ENCODE peak calls at places on chromosomes 2 and 18, in five cellular contexts. One of them, this sample, is unnamed.
A peak's percentile ranks its signal among the peaks of the same experiment; 100 is the strongest.

GRCh38 chr2:164014068-164014577 is 278.3 kb upstream of the FIGN start:
- DNase-seq in nucleus accumbens: no peak
- DNase-seq in epithelial cell of esophagus: peak; percentile 14
- DNase-seq in GDM1: no peak
- DNase-seq in posterior vena cava: peak; percentile 84
- DNase-seq in this sample: peak; percentile 27

GRCh38 chr18:70195852-70196434 is 9.5 kb downstream of the RTTN start:
- DNase-seq in nucleus accumbens: no peak
- DNase-seq in epithelial cell of esophagus: peak; percentile 66
- DNase-seq in GDM1: no peak
- DNase-seq in posterior vena cava: no peak
- DNase-seq in this sample: peak; percentile 46

GRCh38 chr2:61575447-61575859 is 37.3 kb upstream of the XPO1 start:
- DNase-seq in nucleus accumbens: no peak
- DNase-seq in epithelial cell of esophagus: no peak
- DNase-seq in GDM1: no peak
- DNase-seq in posterior vena cava: no peak
- DNase-seq in this sample: no peak

GRCh38 chr2:240890691-240891090 is 5.3 kb downstream of the MAB21L4 start:
- DNase-seq in nucleus accumbens: no peak
- DNase-seq in epithelial cell of esophagus: no peak
- DNase-seq in GDM1: no peak
- DNase-seq in posterior vena cava: no peak
- DNase-seq in this sample: no peak

GRCh38 chr2:109341363-109341762 is 212.4 kb downstream of the SH3RF3 start:
- DNase-seq in nucleus accumbens: no peak
- DNase-seq in epithelial cell of esophagus: peak; percentile 48
- DNase-seq in GDM1: no peak
- DNase-seq in posterior vena cava: no peak
- DNase-seq in this sample: no peak

GRCh38 chr2:44713170-44713569 is 228.3 kb upstream of the SIX3 start:
- DNase-seq in nucleus accumbens: peak; percentile 7
- DNase-seq in epithelial cell of esophagus: no peak
- DNase-seq in GDM1: no peak
- DNase-seq in posterior vena cava: no peak
- DNase-seq in this sample: no peak

GRCh38 chr18:69000366-69000765 is 202.5 kb downstream of the CCDC102B start:
- DNase-seq in nucleus accumbens: no peak
- DNase-seq in epithelial cell of esophagus: peak; percentile 55
- DNase-seq in GDM1: no peak
- DNase-seq in posterior vena cava: no peak
- DNase-seq in this sample: no peak

GRCh38 chr18:13412017-13412416 is 193.5 kb downstream of the LDLRAD4 start:
- DNase-seq in nucleus accumbens: no peak
- DNase-seq in epithelial cell of esophagus: no peak
- DNase-seq in GDM1: no peak
- DNase-seq in posterior vena cava: no peak
- DNase-seq in this sample: no peak

GRCh38 chr2:44392338-44392943 is 30.7 kb downstream of the CAMKMT start:
- DNase-seq in nucleus accumbens: no peak
- DNase-seq in epithelial cell of esophagus: peak; percentile 48
- DNase-seq in GDM1: no peak
- DNase-seq in posterior vena cava: no peak
- DNase-seq in this sample: peak; percentile 24

GRCh38 chr18:73646772-73647171 is 500.9 kb downstream of the FBXO15 start:
- DNase-seq in nucleus accumbens: no peak
- DNase-seq in epithelial cell of esophagus: peak; percentile 88
- DNase-seq in GDM1: no peak
- DNase-seq in posterior vena cava: no peak
- DNase-seq in this sample: peak; percentile 31

GRCh38 chr18:2955966-2956521 is 56.9 kb downstream of the LPIN2 start:
- DNase-seq in nucleus accumbens: no peak
- DNase-seq in epithelial cell of esophagus: no peak
- DNase-seq in GDM1: no peak
- DNase-seq in posterior vena cava: no peak
- DNase-seq in this sample: no peak

GRCh38 chr2:118639371-118639770 is 208.1 kb downstream of the EN1 start:
- DNase-seq in nucleus accumbens: no peak
- DNase-seq in epithelial cell of esophagus: no peak
- DNase-seq in GDM1: no peak
- DNase-seq in posterior vena cava: no peak
- DNase-seq in this sample: no peak

GRCh38 chr2:201490291-201490690 is 38.8 kb downstream of the STRADB start:
- DNase-seq in nucleus accumbens: no peak
- DNase-seq in epithelial cell of esophagus: no peak
- DNase-seq in GDM1: no peak
- DNase-seq in posterior vena cava: no peak
- DNase-seq in this sample: no peak

GRCh38 chr2:237209885-237210284 is 124.2 kb downstream of the COPS8 start:
- DNase-seq in nucleus accumbens: no peak
- DNase-seq in epithelial cell of esophagus: no peak
- DNase-seq in GDM1: no peak
- DNase-seq in posterior vena cava: no peak
- DNase-seq in this sample: no peak

GRCh38 chr2:129936334-129936934 is 43.0 kb upstream of the RAB6C start:
- DNase-seq in nucleus accumbens: no peak
- DNase-seq in epithelial cell of esophagus: no peak
- DNase-seq in GDM1: no peak
- DNase-seq in posterior vena cava: no peak
- DNase-seq in this sample: no peak

GRCh38 chr18:48551100-48551499 is 12.3 kb downstream of the CTIF start:
- DNase-seq in nucleus accumbens: no peak
- DNase-seq in epithelial cell of esophagus: no peak
- DNase-seq in GDM1: no peak
- DNase-seq in posterior vena cava: no peak
- DNase-seq in this sample: no peak

GRCh38 chr2:74440005-74440377 is 1.7 kb downstream of the RTKN start:
- DNase-seq in nucleus accumbens: peak; percentile 17
- DNase-seq in epithelial cell of esophagus: no peak
- DNase-seq in GDM1: no peak
- DNase-seq in posterior vena cava: peak; percentile 89
- DNase-seq in this sample: no peak